ENCODE peak calls at places on chromosome 3, in four cellular contexts. One of them, this sample, is unnamed.

GRCh38 chr3:43892535-43892934 is 201.8 kb downstream of the ABHD5 start:
- DNase-seq in cardiac muscle cell: no peak
- DNase-seq in H1: no peak
- DNase-seq in spleen: no peak
- DNase-seq in this sample: no peak

GRCh38 chr3:40701016-40701588 is 176.3 kb downstream of the ZNF621 start:
- DNase-seq in H1: no peak
- DNase-seq in cardiac muscle cell: no peak
- DNase-seq in spleen: no peak
- DNase-seq in this sample: no peak

GRCh38 chr3:124558898-124559649 is 171.2 kb upstream of the UMPS start:
- DNase-seq in cardiac muscle cell: peak; percentile 30
- DNase-seq in spleen: no peak
- DNase-seq in H1: no peak
- DNase-seq in this sample: peak; percentile 84

GRCh38 chr3:54345976-54346375 is 223.6 kb downstream of the CACNA2D3 start:
- DNase-seq in spleen: no peak
- DNase-seq in cardiac muscle cell: no peak
- DNase-seq in H1: no peak
- DNase-seq in this sample: no peak

GRCh38 chr3:177491301-177492031 is 294.2 kb upstream of the TBL1XR1 start:
- DNase-seq in H1: no peak
- DNase-seq in spleen: no peak
- DNase-seq in cardiac muscle cell: no peak
- DNase-seq in this sample: peak; percentile 55

GRCh38 chr3:45362768-45363167 is 25.6 kb upstream of the LARS2 start:
- DNase-seq in H1: no peak
- DNase-seq in spleen: no peak
- DNase-seq in cardiac muscle cell: no peak
- DNase-seq in this sample: no peak

GRCh38 chr3:71725279-71725991 is at the start of gene EIF4E3:
- DNase-seq in spleen: peak; percentile 91
- DNase-seq in H1: no peak
- DNase-seq in cardiac muscle cell: peak; percentile 53
- DNase-seq in this sample: peak; percentile 30

GRCh38 chr3:134423153-134423552 is 48.9 kb upstream of the AMOTL2 start:
- DNase-seq in spleen: no peak
- DNase-seq in H1: no peak
- DNase-seq in cardiac muscle cell: peak; percentile 50
- DNase-seq in this sample: peak; percentile 11

GRCh38 chr3:43998841-43999805 is 242.6 kb upstream of the TOPAZ1 start:
- DNase-seq in H1: no peak
- DNase-seq in cardiac muscle cell: peak; percentile 86
- DNase-seq in spleen: peak; percentile 82
- DNase-seq in this sample: peak; percentile 50

GRCh38 chr3:89212614-89213013 is 105.2 kb downstream of the EPHA3 start:
- DNase-seq in cardiac muscle cell: no peak
- DNase-seq in spleen: no peak
- DNase-seq in H1: no peak
- DNase-seq in this sample: no peak

GRCh38 chr3:156918746-156919145 is 92.6 kb downstream of the LEKR1 start:
- DNase-seq in H1: no peak
- DNase-seq in cardiac muscle cell: no peak
- DNase-seq in spleen: no peak
- DNase-seq in this sample: no peak

GRCh38 chr3:43995929-43996378 is 245.7 kb upstream of the TOPAZ1 start:
- DNase-seq in H1: no peak
- DNase-seq in cardiac muscle cell: peak; percentile 5
- DNase-seq in spleen: no peak
- DNase-seq in this sample: no peak

GRCh38 chr3:143654906-143655305 is 193.4 kb downstream of the SLC9A9 start:
- DNase-seq in spleen: no peak
- DNase-seq in H1: no peak
- DNase-seq in cardiac muscle cell: no peak
- DNase-seq in this sample: no peak

GRCh38 chr3:58052373-58053273 is 44.4 kb downstream of the FLNB start:
- DNase-seq in cardiac muscle cell: no peak
- DNase-seq in spleen: no peak
- DNase-seq in H1: no peak
- DNase-seq in this sample: peak; percentile 56

GRCh38 chr3:2635511-2635910 is 474.7 kb downstream of the IL5RA start:
- DNase-seq in cardiac muscle cell: no peak
- DNase-seq in spleen: no peak
- DNase-seq in H1: no peak
- DNase-seq in this sample: no peak

GRCh38 chr3:28799084-28799483 is 450.5 kb upstream of the AZI2 start:
- DNase-seq in cardiac muscle cell: peak; percentile 11
- DNase-seq in spleen: no peak
- DNase-seq in H1: no peak
- DNase-seq in this sample: no peak

GRCh38 chr3:52446631-52447511 is 2.0 kb upstream of the SEMA3G start:
- DNase-seq in spleen: peak; percentile 87
- DNase-seq in cardiac muscle cell: peak; percentile 80
- DNase-seq in H1: peak; percentile 75
- DNase-seq in this sample: peak; percentile 23

GRCh38 chr3:177447938-177448337 is 250.7 kb upstream of the TBL1XR1 start:
- DNase-seq in cardiac muscle cell: no peak
- DNase-seq in spleen: no peak
- DNase-seq in H1: no peak
- DNase-seq in this sample: no peak

GRCh38 chr3:167114619-167115018 is 265.5 kb downstream of the ZBBX start:
- DNase-seq in H1: no peak
- DNase-seq in cardiac muscle cell: no peak
- DNase-seq in spleen: no peak
- DNase-seq in this sample: no peak

GRCh38 chr3:171505822-171506333 is 45.7 kb upstream of the TNIK start:
- DNase-seq in cardiac muscle cell: no peak
- DNase-seq in spleen: no peak
- DNase-seq in H1: no peak
- DNase-seq in this sample: no peak

GRCh38 chr3:47892284-47892683 is 89.3 kb downstream of the DHX30 start:
- DNase-seq in spleen: no peak
- DNase-seq in H1: no peak
- DNase-seq in cardiac muscle cell: peak; percentile 24
- DNase-seq in this sample: peak; percentile 12

GRCh38 chr3:6220361-6220957 is 640.5 kb upstream of the GRM7 start:
- DNase-seq in H1: no peak
- DNase-seq in cardiac muscle cell: no peak
- DNase-seq in spleen: no peak
- DNase-seq in this sample: no peak

GRCh38 chr3:153246805-153247204 is 84.8 kb downstream of the RAP2B start:
- DNase-seq in H1: no peak
- DNase-seq in spleen: no peak
- DNase-seq in cardiac muscle cell: no peak
- DNase-seq in this sample: no peak

GRCh38 chr3:15755181-15755580 is 42.6 kb downstream of the ANKRD28 start:
- DNase-seq in spleen: no peak
- DNase-seq in H1: no peak
- DNase-seq in cardiac muscle cell: no peak
- DNase-seq in this sample: no peak

GRCh38 chr3:71690222-71690821 is 34.9 kb downstream of the EIF4E3 start:
- DNase-seq in cardiac muscle cell: no peak
- DNase-seq in spleen: no peak
- DNase-seq in H1: no peak
- DNase-seq in this sample: no peak

GRCh38 chr3:37849146-37849545 is 12.5 kb upstream of the CTDSPL start:
- DNase-seq in cardiac muscle cell: no peak
- DNase-seq in H1: no peak
- DNase-seq in spleen: no peak
- DNase-seq in this sample: no peak

GRCh38 chr3:107729686-107730085 is 206.9 kb downstream of the BBX start:
- DNase-seq in H1: no peak
- DNase-seq in spleen: no peak
- DNase-seq in cardiac muscle cell: no peak
- DNase-seq in this sample: no peak

GRCh38 chr3:122694966-122695365 is 14.3 kb downstream of the PARP14 start:
- DNase-seq in spleen: peak; percentile 81
- DNase-seq in cardiac muscle cell: no peak
- DNase-seq in H1: no peak
- DNase-seq in this sample: no peak

GRCh38 chr3:105752791-105753415 is 115.9 kb downstream of the CBLB start:
- DNase-seq in H1: no peak
- DNase-seq in spleen: no peak
- DNase-seq in cardiac muscle cell: no peak
- DNase-seq in this sample: no peak

GRCh38 chr3:58419782-58420512 is 13.7 kb downstream of the PDHB start:
- DNase-seq in spleen: no peak
- DNase-seq in H1: no peak
- DNase-seq in cardiac muscle cell: no peak
- DNase-seq in this sample: no peak

GRCh38 chr3:112338021-112338726 is 5.2 kb downstream of the CD200 start:
- DNase-seq in spleen: no peak
- DNase-seq in cardiac muscle cell: no peak
- DNase-seq in H1: no peak
- DNase-seq in this sample: no peak

GRCh38 chr3:26753109-26753508 is 130.5 kb downstream of the LRRC3B start:
- DNase-seq in spleen: no peak
- DNase-seq in cardiac muscle cell: no peak
- DNase-seq in H1: no peak
- DNase-seq in this sample: no peak

GRCh38 chr3:129429597-129429996 is 1.2 kb upstream of the EFCAB12 start:
- DNase-seq in spleen: peak; percentile 74
- DNase-seq in cardiac muscle cell: no peak
- DNase-seq in H1: no peak
- DNase-seq in this sample: no peak

GRCh38 chr3:70729845-70730244 is 417.4 kb upstream of the MDFIC2 start:
- DNase-seq in H1: no peak
- DNase-seq in spleen: no peak
- DNase-seq in cardiac muscle cell: no peak
- DNase-seq in this sample: no peak

GRCh38 chr3:182118081-182118480 is 406.4 kb downstream of the SOX2 start:
- DNase-seq in H1: no peak
- DNase-seq in cardiac muscle cell: no peak
- DNase-seq in spleen: no peak
- DNase-seq in this sample: no peak

GRCh38 chr3:190024912-190025311 is 95.8 kb downstream of the P3H2 start:
- DNase-seq in H1: no peak
- DNase-seq in cardiac muscle cell: no peak
- DNase-seq in spleen: no peak
- DNase-seq in this sample: no peak
- H3K27ac ChIP-seq in H1: no peak overlapping the region
- H3K27ac ChIP-seq in cardiac muscle cell: peak overlapping the region; percentile 63
- H3K27ac ChIP-seq in spleen: peak overlapping the region; percentile 21
- H3K27ac ChIP-seq in this sample: no peak overlapping the region

DNA sequence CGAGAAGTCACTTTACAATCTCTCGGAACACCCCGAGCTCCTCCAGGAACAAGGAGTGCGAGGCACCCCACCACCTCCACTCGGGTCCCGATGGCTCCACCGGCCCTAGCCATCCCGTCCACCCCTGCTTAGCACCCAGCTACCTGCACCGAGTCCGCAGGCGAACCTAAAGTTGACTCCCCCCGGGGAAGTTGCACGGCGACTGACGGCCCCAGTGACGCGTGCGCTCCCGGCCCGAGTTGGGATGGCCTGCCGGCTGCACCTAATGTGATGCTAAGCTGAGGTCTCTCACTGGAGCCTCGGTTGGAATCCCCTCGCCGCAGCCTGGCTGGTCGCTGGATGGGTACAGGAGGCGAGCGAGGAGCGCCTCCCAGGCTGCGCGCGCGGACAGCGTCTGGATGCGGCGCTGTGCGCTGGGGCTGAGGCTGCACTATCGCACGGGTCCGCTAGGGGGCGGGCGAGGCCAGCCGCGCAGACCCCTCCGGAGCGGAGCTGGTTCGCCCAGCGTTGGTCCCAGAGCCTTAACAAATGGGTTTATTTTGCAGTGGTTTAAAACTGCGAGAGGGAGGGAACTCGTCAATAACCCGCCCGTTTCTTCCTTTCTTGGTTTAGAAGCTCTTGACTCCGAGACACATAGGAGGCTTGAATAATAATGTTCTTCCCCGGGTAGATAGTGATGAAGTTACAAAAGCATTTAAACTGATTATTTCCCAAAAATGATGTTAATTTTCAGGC is at the start of gene OXTR:
- DNase-seq in H1: peak; percentile 72
- DNase-seq in spleen: peak; percentile 89
- DNase-seq in cardiac muscle cell: peak; percentile 87
- DNase-seq in this sample: peak; percentile 64
- H3K27ac ChIP-seq in H1: no peak within 1 kb of the TSS
- H3K27ac ChIP-seq in spleen: no peak within 1 kb of the TSS
- H3K27ac ChIP-seq in cardiac muscle cell: no peak within 1 kb of the TSS
- H3K27ac ChIP-seq in this sample: no peak within 1 kb of the TSS

GRCh38 chr3:9808345-9809037 is 1.6 kb upstream of the TTLL3 start:
- DNase-seq in cardiac muscle cell: peak; percentile 46
- DNase-seq in H1: no peak
- DNase-seq in spleen: peak; percentile 24
- DNase-seq in this sample: no peak

GRCh38 chr3:9809615-9810356 is at the start of gene TTLL3:
- DNase-seq in spleen: peak; percentile 94
- DNase-seq in cardiac muscle cell: peak; percentile 66
- DNase-seq in H1: no peak
- DNase-seq in this sample: peak; percentile 90

GRCh38 chr3:9809239-9809614 is 835 bp upstream of the TTLL3 start:
- DNase-seq in spleen: no peak
- DNase-seq in cardiac muscle cell: no peak
- DNase-seq in H1: no peak
- DNase-seq in this sample: no peak

GRCh38 chr3:9810846-9811245 is 784 bp downstream of the TTLL3 start:
- DNase-seq in H1: no peak
- DNase-seq in spleen: peak; percentile 67
- DNase-seq in cardiac muscle cell: no peak
- DNase-seq in this sample: no peak

GRCh38 chr3:9810357-9810726 is 280 bp downstream of the TTLL3 start:
- DNase-seq in spleen: no peak
- DNase-seq in H1: no peak
- DNase-seq in cardiac muscle cell: no peak
- DNase-seq in this sample: no peak
- H3K27ac ChIP-seq in spleen: peak overlapping the region; percentile 94
- H3K27ac ChIP-seq in H1: no peak overlapping the region
- H3K27ac ChIP-seq in cardiac muscle cell: no peak overlapping the region
- H3K27ac ChIP-seq in this sample: peak overlapping the region; percentile 90

GRCh38 chr3:193305356-193305755 is 64.3 kb downstream of the PLAAT1 start:
- DNase-seq in H1: no peak
- DNase-seq in spleen: no peak
- DNase-seq in cardiac muscle cell: no peak
- DNase-seq in this sample: no peak

GRCh38 chr3:193295985-193296384 is 55.0 kb downstream of the PLAAT1 start:
- DNase-seq in cardiac muscle cell: no peak
- DNase-seq in spleen: no peak
- DNase-seq in H1: no peak
- DNase-seq in this sample: no peak

GRCh38 chr3:193297421-193297820 is 56.4 kb downstream of the PLAAT1 start:
- DNase-seq in spleen: no peak
- DNase-seq in cardiac muscle cell: no peak
- DNase-seq in H1: no peak
- DNase-seq in this sample: no peak

DNA sequence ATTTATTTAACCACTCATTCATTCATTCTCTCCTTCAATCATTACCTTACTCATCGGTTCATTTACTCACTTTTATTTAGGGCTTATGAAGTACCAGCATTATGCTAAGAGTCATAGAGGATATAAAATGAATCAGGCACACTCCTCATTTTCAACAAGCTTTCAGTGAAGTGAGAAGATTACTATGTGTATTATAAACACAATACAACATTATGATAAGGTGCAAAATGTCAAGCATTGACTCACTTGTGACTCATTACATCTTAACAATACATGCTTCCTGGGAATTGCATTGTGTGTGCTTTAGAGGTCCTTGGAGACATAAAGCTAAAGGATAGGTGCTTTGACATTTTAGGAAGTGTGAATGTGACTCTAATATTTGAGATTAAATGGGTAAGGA is 60.4 kb downstream of the PLAAT1 start:
- DNase-seq in H1: no peak
- DNase-seq in cardiac muscle cell: no peak
- DNase-seq in spleen: no peak
- DNase-seq in this sample: no peak
- H3K27ac ChIP-seq in H1: no peak overlapping the region
- H3K27ac ChIP-seq in cardiac muscle cell: no peak overlapping the region
- H3K27ac ChIP-seq in spleen: no peak overlapping the region
- H3K27ac ChIP-seq in this sample: no peak overlapping the region

This sample was measured in substantia nigra.